ENCODE peak calls at places on chromosomes 2 and 18, in seven cellular contexts. One of them, this sample, is unnamed. For H3K27me3, the result is how much of the 10 kb centered on the place peaks cover.

GRCh38 chr2:216115224-216115582 is 6.1 kb downstream of the XRCC5 start:
- DNase-seq in astrocyte: peak
- DNase-seq in mammary epithelial cell: peak
- DNase-seq in suprapubic skin: no peak
- DNase-seq in adrenal gland: no peak
- DNase-seq in CD8-positive, alpha-beta T cell: no peak
- DNase-seq in GM23338: peak
- DNase-seq in this sample: no peak

GRCh38 chr2:134301099-134301970 is 47.5 kb downstream of the MGAT5 start:
- DNase-seq in adrenal gland: no peak
- DNase-seq in mammary epithelial cell: peak
- DNase-seq in CD8-positive, alpha-beta T cell: no peak
- DNase-seq in astrocyte: peak
- DNase-seq in GM23338: no peak
- DNase-seq in suprapubic skin: no peak
- DNase-seq in this sample: no peak

GRCh38 chr2:239014897-239015768 is 167.2 kb downstream of the TWIST2 start:
- DNase-seq in adrenal gland: no peak
- DNase-seq in CD8-positive, alpha-beta T cell: no peak
- DNase-seq in suprapubic skin: peak
- DNase-seq in astrocyte: no peak
- DNase-seq in mammary epithelial cell: no peak
- DNase-seq in GM23338: no peak
- DNase-seq in this sample: no peak

GRCh38 chr2:229566380-229566779 is 148.0 kb downstream of the DNER start:
- DNase-seq in mammary epithelial cell: no peak
- DNase-seq in CD8-positive, alpha-beta T cell: no peak
- DNase-seq in suprapubic skin: no peak
- DNase-seq in GM23338: no peak
- DNase-seq in astrocyte: no peak
- DNase-seq in adrenal gland: no peak
- DNase-seq in this sample: no peak

GRCh38 chr18:74840492-74841167 is 243.0 kb downstream of the ZNF407 start:
- DNase-seq in mammary epithelial cell: peak
- DNase-seq in suprapubic skin: no peak
- DNase-seq in CD8-positive, alpha-beta T cell: no peak
- DNase-seq in adrenal gland: peak
- DNase-seq in astrocyte: peak
- DNase-seq in GM23338: no peak
- DNase-seq in this sample: no peak

GRCh38 chr2:164178835-164179470 is 442.3 kb downstream of the GRB14 start:
- DNase-seq in CD8-positive, alpha-beta T cell: no peak
- DNase-seq in mammary epithelial cell: peak
- DNase-seq in adrenal gland: no peak
- DNase-seq in GM23338: no peak
- DNase-seq in astrocyte: peak
- DNase-seq in suprapubic skin: no peak
- DNase-seq in this sample: no peak

GRCh38 chr2:161250864-161251436 is 57.3 kb upstream of the PSMD14 start:
- DNase-seq in mammary epithelial cell: peak
- DNase-seq in suprapubic skin: no peak
- DNase-seq in GM23338: peak
- DNase-seq in CD8-positive, alpha-beta T cell: no peak
- DNase-seq in astrocyte: peak
- DNase-seq in adrenal gland: peak
- DNase-seq in this sample: peak

GRCh38 chr2:26312471-26312870 is 33.5 kb upstream of the SELENOI start:
- DNase-seq in GM23338: no peak
- DNase-seq in adrenal gland: no peak
- DNase-seq in suprapubic skin: no peak
- DNase-seq in mammary epithelial cell: peak
- DNase-seq in CD8-positive, alpha-beta T cell: no peak
- DNase-seq in astrocyte: no peak
- DNase-seq in this sample: no peak

GRCh38 chr18:61551586-61551985 is 218.4 kb downstream of the CDH20 start:
- DNase-seq in suprapubic skin: no peak
- DNase-seq in CD8-positive, alpha-beta T cell: no peak
- DNase-seq in astrocyte: peak
- DNase-seq in mammary epithelial cell: peak
- DNase-seq in GM23338: peak
- DNase-seq in adrenal gland: peak
- DNase-seq in this sample: peak

GRCh38 chr2:113124181-113124961 is 3.0 kb upstream of the IL1RN start:
- DNase-seq in GM23338: no peak
- DNase-seq in adrenal gland: peak
- DNase-seq in astrocyte: peak
- DNase-seq in CD8-positive, alpha-beta T cell: no peak
- DNase-seq in mammary epithelial cell: peak
- DNase-seq in suprapubic skin: no peak
- DNase-seq in this sample: no peak

GRCh38 chr2:216181351-216181750 is 72.2 kb downstream of the XRCC5 start:
- DNase-seq in adrenal gland: no peak
- DNase-seq in GM23338: no peak
- DNase-seq in suprapubic skin: no peak
- DNase-seq in CD8-positive, alpha-beta T cell: no peak
- DNase-seq in mammary epithelial cell: no peak
- DNase-seq in astrocyte: no peak
- DNase-seq in this sample: peak

GRCh38 chr2:41729800-41730364 is 317.9 kb upstream of the PKDCC start:
- DNase-seq in adrenal gland: no peak
- DNase-seq in mammary epithelial cell: no peak
- DNase-seq in suprapubic skin: no peak
- DNase-seq in astrocyte: no peak
- DNase-seq in CD8-positive, alpha-beta T cell: no peak
- DNase-seq in GM23338: peak
- DNase-seq in this sample: no peak

GRCh38 chr2:210663574-210663973 is 107.2 kb downstream of the CPS1 start:
- DNase-seq in GM23338: peak
- DNase-seq in CD8-positive, alpha-beta T cell: no peak
- DNase-seq in adrenal gland: peak
- DNase-seq in suprapubic skin: no peak
- DNase-seq in astrocyte: peak
- DNase-seq in mammary epithelial cell: peak
- DNase-seq in this sample: peak

GRCh38 chr2:26068602-26069298 is 34.9 kb downstream of the RAB10 start:
- DNase-seq in GM23338: peak
- DNase-seq in suprapubic skin: no peak
- DNase-seq in CD8-positive, alpha-beta T cell: peak
- DNase-seq in adrenal gland: no peak
- DNase-seq in mammary epithelial cell: peak
- DNase-seq in astrocyte: peak
- DNase-seq in this sample: peak

GRCh38 chr2:210250577-210250976 is 25.3 kb upstream of the ACADL start:
- DNase-seq in CD8-positive, alpha-beta T cell: no peak
- DNase-seq in adrenal gland: no peak
- DNase-seq in GM23338: no peak
- DNase-seq in suprapubic skin: no peak
- DNase-seq in astrocyte: peak
- DNase-seq in mammary epithelial cell: no peak
- DNase-seq in this sample: no peak

GRCh38 chr18:50751947-50752346 is 67.9 kb downstream of the MRO start:
- DNase-seq in CD8-positive, alpha-beta T cell: no peak
- DNase-seq in mammary epithelial cell: no peak
- DNase-seq in adrenal gland: no peak
- DNase-seq in astrocyte: no peak
- DNase-seq in suprapubic skin: no peak
- DNase-seq in GM23338: no peak
- DNase-seq in this sample: no peak

GRCh38 chr2:99689135-99689742 is 199.4 kb upstream of the REV1 start:
- DNase-seq in CD8-positive, alpha-beta T cell: no peak
- DNase-seq in astrocyte: no peak
- DNase-seq in suprapubic skin: no peak
- DNase-seq in adrenal gland: no peak
- DNase-seq in mammary epithelial cell: no peak
- DNase-seq in GM23338: no peak
- DNase-seq in this sample: no peak

GRCh38 chr2:33502025-33502424 is 25.6 kb downstream of the RASGRP3 start:
- DNase-seq in suprapubic skin: no peak
- DNase-seq in mammary epithelial cell: no peak
- DNase-seq in adrenal gland: no peak
- DNase-seq in GM23338: no peak
- DNase-seq in astrocyte: no peak
- DNase-seq in CD8-positive, alpha-beta T cell: no peak
- DNase-seq in this sample: no peak

GRCh38 chr2:237967463-237967871 is 653 bp downstream of the UBE2F start:
- DNase-seq in CD8-positive, alpha-beta T cell: no peak
- DNase-seq in suprapubic skin: no peak
- DNase-seq in astrocyte: no peak
- DNase-seq in adrenal gland: peak
- DNase-seq in GM23338: peak
- DNase-seq in mammary epithelial cell: peak
- DNase-seq in this sample: peak

GRCh38 chr2:190180313-190181065 is 118.0 kb upstream of the MSTN start:
- DNase-seq in GM23338: peak
- DNase-seq in astrocyte: no peak
- DNase-seq in mammary epithelial cell: no peak
- DNase-seq in adrenal gland: peak
- DNase-seq in suprapubic skin: peak
- DNase-seq in CD8-positive, alpha-beta T cell: no peak
- DNase-seq in this sample: peak
- TF ChIP-seq CTCF in GM23338: peak
- TF ChIP-seq CTCF in astrocyte: no peak
- TF ChIP-seq CTCF in mammary epithelial cell: peak
- TF ChIP-seq CTCF in adrenal gland: peak
- TF ChIP-seq CTCF in suprapubic skin: peak
- TF ChIP-seq CTCF in CD8-positive, alpha-beta T cell: no peak
- TF ChIP-seq CTCF in this sample: peak

GRCh38 chr2:120227111-120227991 is 4.2 kb upstream of the TMEM185B start:
- DNase-seq in suprapubic skin: peak
- DNase-seq in CD8-positive, alpha-beta T cell: no peak
- DNase-seq in mammary epithelial cell: peak
- DNase-seq in GM23338: no peak
- DNase-seq in astrocyte: no peak
- DNase-seq in adrenal gland: peak
- DNase-seq in this sample: no peak
- H3K4me3 ChIP-seq in suprapubic skin: no peak
- H3K4me3 ChIP-seq in CD8-positive, alpha-beta T cell: no peak
- H3K4me3 ChIP-seq in mammary epithelial cell: no peak
- H3K4me3 ChIP-seq in GM23338: no peak
- H3K4me3 ChIP-seq in astrocyte: no peak
- H3K4me3 ChIP-seq in adrenal gland: no peak
- H3K4me3 ChIP-seq in this sample: no peak

DNA sequence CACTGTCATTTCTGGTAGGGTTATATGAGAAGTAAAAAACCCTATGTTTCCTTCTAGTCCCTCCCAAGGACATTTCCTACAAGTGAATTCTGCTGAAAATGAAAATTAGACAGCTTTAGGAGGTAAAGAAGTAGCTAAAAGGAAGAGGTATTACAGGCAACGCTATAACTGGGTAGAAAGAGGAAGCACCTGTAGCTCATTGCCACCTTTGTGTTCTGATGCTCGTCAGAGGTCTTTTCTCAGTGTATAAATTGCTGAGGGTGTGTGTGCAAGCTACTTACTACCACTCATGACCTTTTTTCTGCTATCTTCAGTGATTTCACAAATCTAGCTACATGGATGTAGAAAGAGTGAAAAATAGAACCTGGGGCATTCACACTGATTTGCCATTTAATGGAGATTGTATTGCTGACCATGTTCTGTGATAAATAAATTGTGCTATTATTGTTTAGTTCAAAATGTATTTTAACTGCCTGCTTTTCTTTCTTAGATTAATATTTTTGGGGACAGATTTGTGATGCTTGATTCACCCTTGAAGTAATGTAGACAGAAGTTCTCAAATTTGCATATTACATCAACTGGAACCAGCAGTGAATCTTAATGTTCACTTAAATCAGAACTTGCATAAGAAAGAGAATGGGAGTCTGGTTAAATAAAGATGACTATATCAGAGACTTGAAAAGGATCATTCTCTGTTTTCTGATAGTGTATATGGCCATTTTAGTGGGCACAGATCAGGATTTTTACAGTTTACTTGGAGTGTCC is 1.6 kb downstream of the DNAJC10 start:
- DNase-seq in mammary epithelial cell: no peak
- DNase-seq in CD8-positive, alpha-beta T cell: no peak
- DNase-seq in astrocyte: no peak
- DNase-seq in adrenal gland: no peak
- DNase-seq in suprapubic skin: no peak
- DNase-seq in GM23338: no peak
- DNase-seq in this sample: no peak
- H3K27me3 ChIP-seq in mammary epithelial cell: under half
- H3K27me3 ChIP-seq in CD8-positive, alpha-beta T cell: under half
- H3K27me3 ChIP-seq in astrocyte: under half
- H3K27me3 ChIP-seq in adrenal gland: under half
- H3K27me3 ChIP-seq in suprapubic skin: under half
- H3K27me3 ChIP-seq in GM23338: under half
- H3K27me3 ChIP-seq in this sample: under half

GRCh38 chr2:241598487-241598886 is 38.5 kb downstream of the THAP4 start:
- DNase-seq in mammary epithelial cell: peak
- DNase-seq in CD8-positive, alpha-beta T cell: no peak
- DNase-seq in adrenal gland: no peak
- DNase-seq in GM23338: peak
- DNase-seq in astrocyte: no peak
- DNase-seq in suprapubic skin: no peak
- DNase-seq in this sample: no peak
- TF ChIP-seq CTCF in mammary epithelial cell: peak
- TF ChIP-seq CTCF in CD8-positive, alpha-beta T cell: no peak
- TF ChIP-seq CTCF in adrenal gland: no peak
- TF ChIP-seq CTCF in GM23338: peak
- TF ChIP-seq CTCF in astrocyte: no peak
- TF ChIP-seq CTCF in suprapubic skin: no peak
- TF ChIP-seq CTCF in this sample: peak

DNA sequence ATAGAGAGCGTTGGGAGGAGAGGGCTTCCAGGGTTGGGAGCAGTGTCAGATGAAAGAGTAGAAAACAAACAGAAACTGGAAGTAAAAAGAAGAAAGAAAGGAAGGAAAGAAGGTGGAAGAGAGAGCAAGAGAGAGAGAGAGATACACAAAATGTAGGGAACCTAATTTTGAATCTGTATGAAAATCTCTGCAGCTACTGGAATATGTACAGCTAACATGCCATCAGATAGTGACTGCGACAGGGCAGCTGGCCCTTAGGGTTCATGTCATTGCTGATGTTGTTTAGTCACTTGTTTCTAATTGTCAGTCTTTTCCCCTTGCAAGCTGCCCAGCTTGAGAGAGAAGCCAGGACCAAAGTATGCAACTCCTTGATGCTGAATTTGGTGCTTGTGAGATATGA is 85.8 kb downstream of the POLE4 start:
- DNase-seq in suprapubic skin: no peak
- DNase-seq in mammary epithelial cell: no peak
- DNase-seq in GM23338: no peak
- DNase-seq in CD8-positive, alpha-beta T cell: no peak
- DNase-seq in astrocyte: no peak
- DNase-seq in adrenal gland: no peak
- DNase-seq in this sample: no peak
- H3K4me3 ChIP-seq in suprapubic skin: no peak
- H3K4me3 ChIP-seq in mammary epithelial cell: no peak
- H3K4me3 ChIP-seq in GM23338: no peak
- H3K4me3 ChIP-seq in CD8-positive, alpha-beta T cell: no peak
- H3K4me3 ChIP-seq in astrocyte: no peak
- H3K4me3 ChIP-seq in adrenal gland: no peak
- H3K4me3 ChIP-seq in this sample: no peak

This sample was measured in hepatocyte.